ENCODE peak calls at places on chromosome 3, in six cellular contexts. X is cardiac fibroblast, W is OCI-LY7, Q is GM12864, P is WTC11, A is keratinocyte. C is an unnamed sample.

GRCh38 chr3:104564045-104564643 is 802.6 kb upstream of the ALCAM start:
- DNase-seq in P (peak), Q (peak), X (peak), A (peak), W (peak), C (peak)

GRCh38 chr3:61903931-61904657 is 342.7 kb downstream of the PTPRG start:
- DNase-seq in P (no peak), X (peak), Q (no peak), W (no peak), A (no peak), C (no peak)

GRCh38 chr3:186831795-186832194 is 10.7 kb upstream of the ADIPOQ start:
- DNase-seq in X (no peak), Q (no peak), W (no peak), A (no peak), P (no peak), C (no peak)

GRCh38 chr3:59578129-59578528 is 528.3 kb upstream of the CFAP20DC start:
- DNase-seq in P (no peak), Q (no peak), A (no peak), W (no peak), X (no peak), C (no peak)

GRCh38 chr3:169286214-169286613 is 377.3 kb downstream of the MECOM start:
- DNase-seq in Q (no peak), P (no peak), X (no peak), W (no peak), A (no peak), C (no peak)

GRCh38 chr3:194139977-194140351 is 4.0 kb downstream of the HES1 start:
- DNase-seq in W (no peak), P (no peak), Q (no peak), A (no peak), X (no peak), C (no peak)

GRCh38 chr3:125160911-125161371 is 51.6 kb downstream of the SLC12A8 start:
- DNase-seq in P (no peak), A (no peak), Q (no peak), W (no peak), X (no peak), C (no peak)

GRCh38 chr3:46662771-46663551 is 30.5 kb downstream of the ALS2CL start:
- DNase-seq in W (no peak), P (no peak), Q (no peak), A (no peak), X (peak), C (no peak)

GRCh38 chr3:18207232-18207631 is 217.9 kb downstream of the SATB1 start:
- DNase-seq in A (no peak), P (no peak), Q (no peak), W (no peak), X (no peak), C (no peak)

GRCh38 chr3:138781012-138781470 is 53.7 kb downstream of the PIK3CB start:
- DNase-seq in X (no peak), P (no peak), A (no peak), W (no peak), Q (no peak), C (no peak)

GRCh38 chr3:161350916-161351315 is 20.4 kb downstream of the SPTSSB start:
- DNase-seq in Q (no peak), P (no peak), A (no peak), W (no peak), X (no peak), C (no peak)

GRCh38 chr3:140552898-140553297 is 125.0 kb upstream of the TRIM42 start:
- DNase-seq in P (no peak), X (peak), A (peak), W (no peak), Q (no peak), C (no peak)

DNA sequence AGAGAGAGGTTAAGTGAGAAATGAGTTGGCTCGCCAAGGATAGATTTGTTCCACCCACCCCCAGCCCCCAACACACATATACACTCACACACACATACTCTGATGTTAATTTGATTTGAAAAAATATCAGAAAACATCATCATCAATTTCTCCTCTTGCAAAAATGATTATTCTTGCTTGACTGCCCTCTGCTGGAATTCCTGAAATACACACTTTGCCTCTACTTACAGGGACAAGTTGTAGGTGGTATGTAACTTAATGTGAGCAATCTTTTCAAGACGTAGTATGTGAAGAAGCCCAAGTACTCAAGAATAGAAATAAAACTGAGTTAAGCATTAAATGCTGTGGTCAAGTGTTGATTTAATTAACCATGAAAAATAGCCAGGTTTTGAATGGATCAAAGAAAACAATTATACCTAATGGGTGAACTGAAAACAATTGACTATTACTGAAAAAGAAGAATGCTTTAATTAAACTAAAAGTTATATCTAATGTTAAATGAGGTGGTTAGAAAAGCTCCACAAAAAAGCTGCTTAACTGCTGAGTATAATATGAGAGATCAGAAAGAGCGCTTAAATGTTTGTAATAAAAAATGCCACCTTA is 46.6 kb upstream of the MDFIC2 start:
- DNase-seq in X (peak), W (peak), A (no peak), P (no peak), Q (no peak), C (no peak)
- TF ChIP-seq CTCF in X (peak), W (peak), A (no peak), P (peak), Q (peak), C (peak)

DNA sequence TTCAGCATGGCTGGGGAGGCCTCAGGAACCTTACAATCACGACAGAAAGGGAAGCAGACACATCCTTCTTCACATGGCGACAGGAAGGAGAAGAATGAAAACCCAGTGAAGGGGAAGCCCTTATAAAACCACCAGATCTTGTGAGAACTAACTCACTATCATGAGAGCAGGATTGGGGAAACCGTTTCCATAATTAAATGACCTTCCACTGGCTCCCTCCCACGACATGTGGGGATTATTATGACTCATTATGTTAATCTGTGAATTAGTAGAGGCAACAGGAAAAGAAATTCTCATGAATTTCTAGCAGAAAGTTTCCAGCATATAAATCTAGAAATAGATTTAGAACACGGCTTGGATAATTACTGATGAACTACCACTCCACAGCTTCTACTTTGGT is 937.3 kb downstream of the ROBO1 start:
- DNase-seq in P (no peak), W (no peak), A (no peak), X (no peak), Q (no peak), C (no peak)
- TF ChIP-seq CTCF in P (no peak), W (no peak), A (no peak), X (no peak), Q (no peak), C (no peak)

GRCh38 chr3:78221300-78221699 is 1181.4 kb downstream of the ROBO2 start:
- DNase-seq in Q (no peak), A (no peak), X (no peak), W (no peak), P (no peak), C (no peak)
- TF ChIP-seq CTCF in Q (no peak), A (peak), X (no peak), W (no peak), P (no peak), C (no peak)

DNA sequence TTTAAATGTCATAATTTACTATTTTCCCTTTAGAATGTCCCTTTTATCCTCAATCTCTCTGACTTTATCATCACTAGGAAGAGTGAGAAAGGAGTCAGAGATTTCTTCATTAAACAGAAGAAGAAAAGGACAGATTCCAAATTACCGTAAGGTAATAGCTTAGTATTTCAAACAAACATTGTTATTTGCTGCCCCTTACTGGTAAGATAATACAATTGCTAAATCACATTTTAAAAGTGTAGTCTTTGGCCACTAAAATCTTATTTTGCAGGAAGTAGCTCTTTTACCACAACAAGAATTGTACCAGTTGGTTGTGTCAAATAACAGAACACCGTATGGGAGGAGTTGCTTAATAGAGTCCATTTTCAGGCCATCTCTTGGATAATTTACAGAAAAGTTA is 53.7 kb downstream of the CGGBP1 start:
- DNase-seq in A (no peak), P (no peak), Q (no peak), X (peak), W (peak), C (no peak)
- TF ChIP-seq CTCF in A (no peak), P (peak), Q (no peak), X (peak), W (peak), C (no peak)

DNA sequence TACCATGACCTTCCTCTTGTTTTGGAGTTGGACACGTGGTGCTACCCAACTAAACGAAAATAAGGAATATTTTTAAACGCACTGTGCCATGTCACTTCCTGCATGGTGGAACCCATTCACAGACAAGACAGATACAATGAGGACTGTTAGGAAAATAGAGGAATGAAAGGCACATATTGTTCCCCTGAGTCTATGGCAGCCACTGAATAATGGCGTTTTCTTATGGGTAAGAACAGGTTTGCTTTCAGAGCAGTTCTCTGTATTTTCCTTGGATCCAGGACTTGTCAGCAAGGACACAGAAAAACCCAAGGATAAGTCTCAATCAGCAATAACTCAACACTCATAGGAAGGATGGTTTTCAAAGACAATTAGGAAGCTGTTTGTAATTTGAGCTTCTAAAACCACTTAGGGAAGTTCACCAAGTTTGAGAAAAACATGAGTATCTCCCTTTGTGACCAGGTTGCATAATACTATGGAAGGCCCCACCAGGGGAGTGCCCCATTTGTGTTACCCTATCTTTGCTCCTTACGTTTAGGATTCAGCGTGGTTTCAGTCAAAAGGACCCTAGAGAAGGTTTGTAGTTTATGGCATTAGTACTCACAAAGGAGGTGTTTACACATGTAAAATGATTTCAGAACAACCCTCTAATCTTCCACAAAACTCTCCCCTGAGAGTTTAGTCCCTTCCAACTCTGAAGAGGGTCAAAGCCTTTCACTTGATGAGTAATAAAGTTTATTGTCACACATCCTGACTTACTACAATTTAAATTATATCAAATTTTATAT is 487.2 kb upstream of the ATP11B start:
- DNase-seq in W (no peak), Q (no peak), P (no peak), X (no peak), A (no peak), C (no peak)
- TF ChIP-seq CTCF in W (no peak), Q (no peak), P (no peak), X (no peak), A (no peak), C (no peak)

C was measured in glutamatergic neuron.